ENCODE peak calls at places on chromosome 5, in five cellular contexts. H is stimulated activated CD4-positive, alpha-beta T cell treated with anti-CD3 and anti-CD28 coated beads, Interleukin-1b, Interleukin-23, amount 100 ng/mL, for 1 hour; Q is K562; U is T-cell; K is HuH-7. W is an unnamed sample.

GRCh38 chr5:59542841-59543825 is 350.4 kb downstream of the PDE4D start:
- DNase-seq in H (no peak), Q (no peak), U (no peak), K (no peak), W (no peak)

GRCh38 chr5:34511915-34512314 is 144.2 kb upstream of the RAI14 start:
- DNase-seq in H (no peak), Q (no peak), U (no peak), K (peak), W (no peak)

GRCh38 chr5:157520911-157521703 is 54.5 kb downstream of the ADAM19 start:
- DNase-seq in H (no peak), Q (no peak), U (no peak), K (no peak), W (no peak)

GRCh38 chr5:172789687-172790495 is 18.9 kb upstream of the DUSP1 start:
- DNase-seq in H (no peak), Q (no peak), U (no peak), K (no peak), W (no peak)

GRCh38 chr5:6591671-6592288 is 41.1 kb downstream of the NSUN2 start:
- DNase-seq in H (no peak), Q (no peak), U (no peak), K (no peak), W (no peak)

GRCh38 chr5:4027335-4027734 is 431.7 kb downstream of the IRX1 start:
- DNase-seq in H (no peak), Q (no peak), U (no peak), K (no peak), W (no peak)

GRCh38 chr5:59637878-59638580 is 255.5 kb downstream of the PDE4D start:
- DNase-seq in H (no peak), Q (no peak), U (no peak), K (no peak), W (no peak)

GRCh38 chr5:180795771-180796313 is 6.8 kb downstream of the MGAT1 start:
- DNase-seq in H (no peak), Q (no peak), U (no peak), K (no peak), W (no peak)

GRCh38 chr5:34412769-34413168 is 243.4 kb upstream of the RAI14 start:
- DNase-seq in H (no peak), Q (no peak), U (no peak), K (no peak), W (no peak)

GRCh38 chr5:69206528-69207190 is 17.3 kb downstream of the CENPH start:
- DNase-seq in H (no peak), Q (no peak), U (no peak), K (no peak), W (no peak)

GRCh38 chr5:54460181-54460919 is 4.9 kb downstream of the HSPB3 start:
- DNase-seq in H (no peak), Q (peak), U (no peak), K (no peak), W (no peak)

GRCh38 chr5:15704397-15704947 is 204.5 kb downstream of the FBXL7 start:
- DNase-seq in H (no peak), Q (no peak), U (no peak), K (no peak), W (no peak)

GRCh38 chr5:84260140-84260539 is 124.5 kb downstream of the EDIL3 start:
- DNase-seq in H (no peak), Q (no peak), U (no peak), K (no peak), W (no peak)

GRCh38 chr5:124570285-124571035 is 176.0 kb downstream of the ZNF608 start:
- DNase-seq in H (no peak), Q (no peak), U (no peak), K (no peak), W (no peak)

GRCh38 chr5:88940712-88941111 is 57.7 kb upstream of the MEF2C start:
- DNase-seq in H (no peak), Q (no peak), U (no peak), K (no peak), W (no peak)

W was measured in neural crest cell.